ENCODE peak calls at places on chromosomes 7 and 10, in six cellular contexts. E is lung, A is pancreas, M is body of pancreas, I is HCT116, W is A549. L is an unnamed sample. For H3K4me1, the result is how much of the 10 kb centered on the place peaks cover.

GRCh38 chr7:140904081-140904480 is 20.6 kb downstream of the BRAF start:
- DNase-seq in E (no peak), A (no peak), M (no peak), I (no peak), W (no peak), L (no peak)

GRCh38 chr7:129457101-129457500 is 22.9 kb downstream of the STRIP2 start:
- DNase-seq in E (no peak), A (no peak), M (no peak), I (no peak), W (no peak), L (no peak)

GRCh38 chr10:52807803-52808202 is 35.2 kb upstream of the MBL2 start:
- DNase-seq in E (no peak), A (no peak), M (no peak), I (no peak), W (no peak), L (no peak)

GRCh38 chr10:80455461-80456345 is 1.6 kb downstream of the TSPAN14 start:
- DNase-seq in E (no peak), A (no peak), M (no peak), I (no peak), W (no peak), L (no peak)

GRCh38 chr10:77907900-77908717 is 18.4 kb downstream of the DLG5 start:
- DNase-seq in E (no peak), A (no peak), M (no peak), I (no peak), W (no peak), L (no peak)

GRCh38 chr7:15604166-15604565 is 42.4 kb upstream of the AGMO start:
- DNase-seq in E (no peak), A (no peak), M (no peak), I (no peak), W (no peak), L (no peak)

GRCh38 chr7:27747969-27748368 is 8.0 kb downstream of the TAX1BP1 start:
- DNase-seq in E (no peak), A (no peak), M (no peak), I (no peak), W (no peak), L (no peak)

GRCh38 chr10:43055991-43056567 is 20.8 kb upstream of the RET start:
- DNase-seq in E (no peak), A (peak), M (peak), I (no peak), W (no peak), L (no peak)

GRCh38 chr7:102934670-102935069 is 21.9 kb downstream of the LRRC17 start:
- DNase-seq in E (no peak), A (no peak), M (no peak), I (no peak), W (no peak), L (no peak)
- H3K27ac ChIP-seq in E (no peak), A (no peak), M (no peak), I (no peak), W (no peak), L (no peak)

GRCh38 chr10:35251373-35252100 is 84.8 kb upstream of the CCNY start:
- DNase-seq in E (no peak), A (no peak), M (no peak), I (no peak), W (no peak), L (no peak)
- H3K4me1 ChIP-seq in E (under half), A (under half), M (under half), I (under half), W (under half), L (under half)

DNA sequence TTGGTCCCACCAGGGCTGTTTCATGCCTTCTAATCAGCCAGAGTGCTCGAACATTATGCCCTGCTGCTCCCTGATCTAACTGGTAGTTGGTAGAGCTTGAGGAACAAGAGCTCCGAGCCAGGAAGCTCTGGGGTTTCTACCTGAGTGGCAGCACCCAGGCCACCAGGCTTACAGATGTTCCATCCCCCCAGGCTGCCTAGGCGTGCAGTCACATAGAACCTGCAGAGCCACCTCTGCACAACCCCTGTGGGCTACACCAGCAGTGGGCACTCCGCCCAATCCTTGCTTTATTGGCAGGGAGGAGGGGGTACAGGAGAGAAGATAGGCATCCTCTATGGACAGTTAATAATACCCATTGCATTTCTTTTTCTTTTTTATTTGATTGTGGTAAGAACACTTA is 21.8 kb downstream of the MAP3K8 start:
- DNase-seq in E (no peak), A (no peak), M (no peak), I (no peak), W (no peak), L (no peak)
- H3K27ac ChIP-seq in E (peak), A (peak), M (peak), I (no peak), W (no peak), L (peak)

GRCh38 chr10:12640026-12640425 is 290.7 kb downstream of the CAMK1D start:
- DNase-seq in E (no peak), A (no peak), M (no peak), I (no peak), W (no peak), L (no peak)

GRCh38 chr10:12640550-12640949 is 291.2 kb downstream of the CAMK1D start:
- DNase-seq in E (no peak), A (no peak), M (no peak), I (no peak), W (no peak), L (no peak)

GRCh38 chr10:12638103-12638502 is 288.8 kb downstream of the CAMK1D start:
- DNase-seq in E (no peak), A (no peak), M (peak), I (no peak), W (no peak), L (no peak)

GRCh38 chr10:12637649-12638048 is 288.3 kb downstream of the CAMK1D start:
- DNase-seq in E (no peak), A (no peak), M (no peak), I (no peak), W (no peak), L (no peak)

DNA sequence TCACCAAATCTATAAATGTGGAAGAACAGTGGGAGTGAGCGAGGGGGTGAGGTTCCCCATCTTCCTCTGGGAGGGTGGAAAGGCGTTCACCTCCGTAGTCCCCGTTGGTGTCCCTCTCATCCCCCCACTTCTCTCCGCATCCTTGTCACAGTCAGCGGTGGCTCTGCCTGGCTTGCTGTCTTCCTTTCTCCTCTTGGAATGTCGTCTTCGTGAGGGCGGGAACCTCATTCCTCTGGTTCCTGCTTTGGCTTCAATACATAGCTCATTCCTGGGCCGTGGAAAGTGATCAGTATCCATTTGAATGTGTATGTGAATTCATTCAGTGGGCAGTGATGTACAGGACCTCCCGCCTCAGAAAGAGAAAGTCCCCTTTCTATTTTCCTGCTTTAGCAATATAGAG is 289.4 kb downstream of the CAMK1D start:
- DNase-seq in E (no peak), A (no peak), M (no peak), I (no peak), W (no peak), L (no peak)
- H3K4me1 ChIP-seq in E (under half), A (under half), M (under half), I (under half), W (under half), L (under half)

GRCh38 chr10:119406137-119406536 is 136.4 kb downstream of the RGS10 start:
- DNase-seq in E (no peak), A (no peak), M (no peak), I (no peak), W (no peak), L (no peak)
- H3K27ac ChIP-seq in E (peak), A (peak), M (peak), I (no peak), W (no peak), L (no peak)

GRCh38 chr10:93462881-93463280 is 19.3 kb downstream of the MYOF start:
- DNase-seq in E (peak), A (no peak), M (no peak), I (no peak), W (no peak), L (no peak)
- H3K4me1 ChIP-seq in E (under half), A (under half), M (under half), I (half or more), W (half or more), L (under half)